ENCODE peak calls at places on chromosomes 12 and 14, in six cellular contexts. J is mesendoderm, N is aorta, A is mesenchymal stem cell, Z is GM23248, I is OCI-LY7. Y is an unnamed sample.

GRCh38 chr14:42407153-42407552 is 800.5 kb downstream of the LRFN5 start:
- DNase-seq in N (no peak), J (no peak), Z (no peak), I (no peak), A (no peak), Y (no peak)

GRCh38 chr12:6458281-6459003 is 6.6 kb downstream of the TAPBPL start:
- DNase-seq in J (no peak), I (no peak), Z (no peak), N (peak; percentile 62), A (no peak), Y (no peak)

GRCh38 chr14:54098536-54098935 is 141.9 kb upstream of the BMP4 start:
- DNase-seq in A (no peak), Z (no peak), J (no peak), I (no peak), N (no peak), Y (no peak)

GRCh38 chr14:99260652-99261551 is 11.1 kb downstream of the BCL11B start:
- DNase-seq in A (no peak), N (no peak), J (no peak), I (peak; percentile 4), Z (no peak), Y (no peak)

GRCh38 chr12:1473418-1473817 is 121.0 kb downstream of the FBXL14 start:
- DNase-seq in J (no peak), Z (peak; percentile 13), A (peak; percentile 61), N (no peak), I (no peak), Y (peak; percentile 38)

GRCh38 chr12:5031242-5031641 is 12.4 kb upstream of the KCNA5 start:
- DNase-seq in A (no peak), I (no peak), N (no peak), Z (no peak), J (no peak), Y (no peak)

GRCh38 chr12:12874014-12874413 is 17.3 kb upstream of the GPRC5A start:
- DNase-seq in J (no peak), I (no peak), N (no peak), Z (no peak), A (no peak), Y (no peak)

GRCh38 chr12:130688027-130688778 is 27.9 kb downstream of the RIMBP2 start:
- DNase-seq in I (no peak), Z (no peak), J (no peak), N (peak; percentile 50), A (no peak), Y (no peak)

GRCh38 chr12:50642035-50642451 is 121.9 kb upstream of the ATF1 start:
- DNase-seq in I (no peak), N (no peak), A (no peak), J (no peak), Z (peak; percentile 48), Y (no peak)

GRCh38 chr12:41019461-41019860 is 168.7 kb upstream of the PDZRN4 start:
- DNase-seq in A (no peak), Z (no peak), J (no peak), I (no peak), N (no peak), Y (no peak)

GRCh38 chr14:20652996-20653975 is 11.8 kb upstream of the OR6S1 start:
- DNase-seq in N (no peak), Z (peak; percentile 52), J (peak; percentile 98), I (no peak), A (peak; percentile 23), Y (peak; percentile 96)

GRCh38 chr14:92553456-92553855 is 39.9 kb downstream of the RIN3 start:
- DNase-seq in N (peak; percentile 88), A (peak; percentile 90), J (peak; percentile 48), I (no peak), Z (peak; percentile 16), Y (peak; percentile 63)

GRCh38 chr12:110105961-110106540 is 18.1 kb upstream of the IFT81 start:
- DNase-seq in N (no peak), I (no peak), J (no peak), Z (no peak), A (no peak), Y (no peak)

GRCh38 chr14:52949711-52950409 is 990 bp downstream of the FERMT2 start:
- DNase-seq in Z (peak; percentile 86), N (no peak), I (no peak), A (peak; percentile 75), J (no peak), Y (no peak)

GRCh38 chr14:24734917-24735500 is 101.0 kb upstream of the GZMB start:
- DNase-seq in J (peak; percentile 82), Z (peak; percentile 80), A (peak; percentile 61), N (no peak), I (peak; percentile 63), Y (peak; percentile 71)

GRCh38 chr12:87274594-87275245 is 754.5 kb downstream of the C12orf50 start:
- DNase-seq in J (peak; percentile 54), N (no peak), A (peak; percentile 40), Z (peak; percentile 42), I (peak; percentile 23), Y (no peak)

GRCh38 chr14:100187247-100187833 is 27.9 kb upstream of the DEGS2 start:
- DNase-seq in N (no peak), A (no peak), I (no peak), Z (no peak), J (no peak), Y (peak; percentile 58)

GRCh38 chr12:38907171-38907923 is 2.0 kb upstream of the CPNE8 start:
- DNase-seq in Z (no peak), N (no peak), J (no peak), A (no peak), I (no peak), Y (no peak)
- H3K4me3 ChIP-seq in Z (peak overlapping the region; percentile 83), N (peak overlapping the region; percentile 34), J (no peak overlapping the region), A (no peak overlapping the region), I (no peak overlapping the region), Y (peak overlapping the region; percentile 93)

GRCh38 chr12:46808317-46808716 is 17.5 kb downstream of the SLC38A4 start:
- DNase-seq in J (no peak), N (no peak), A (no peak), Z (no peak), I (no peak), Y (no peak)

GRCh38 chr12:46814143-46814542 is 11.7 kb downstream of the SLC38A4 start:
- DNase-seq in J (no peak), A (no peak), I (no peak), N (no peak), Z (no peak), Y (no peak)

GRCh38 chr12:46808955-46809697 is 16.7 kb downstream of the SLC38A4 start:
- DNase-seq in I (no peak), A (no peak), Z (no peak), J (peak; percentile 6), N (no peak), Y (no peak)

GRCh38 chr12:46815792-46816191 is 10.0 kb downstream of the SLC38A4 start:
- DNase-seq in Z (no peak), N (no peak), I (no peak), J (no peak), A (no peak), Y (no peak)

DNA sequence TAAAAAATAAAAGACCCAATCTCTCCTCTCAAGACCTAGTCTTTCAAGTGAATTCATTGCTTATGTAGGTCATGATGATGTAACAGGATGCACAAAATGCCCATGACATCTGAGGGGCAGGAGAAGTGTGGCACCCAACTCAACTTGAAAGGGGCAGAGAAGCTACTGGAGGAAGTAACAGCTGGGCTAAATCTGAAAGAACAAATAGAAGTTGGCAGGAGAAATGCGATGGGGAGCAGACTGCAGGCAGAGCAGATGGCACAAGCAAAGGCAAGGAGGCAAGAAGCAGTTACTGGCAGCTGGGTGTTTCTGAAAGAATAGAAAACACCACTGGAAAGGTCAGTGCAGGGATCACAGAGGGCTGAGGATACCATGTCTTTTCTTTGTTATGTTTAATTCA is 14.6 kb downstream of the SLC38A4 start:
- DNase-seq in A (no peak), J (no peak), N (no peak), I (no peak), Z (no peak), Y (no peak)
- H3K4me3 ChIP-seq in A (no peak overlapping the region), J (no peak overlapping the region), N (no peak overlapping the region), I (no peak overlapping the region), Z (no peak overlapping the region), Y (no peak overlapping the region)

DNA sequence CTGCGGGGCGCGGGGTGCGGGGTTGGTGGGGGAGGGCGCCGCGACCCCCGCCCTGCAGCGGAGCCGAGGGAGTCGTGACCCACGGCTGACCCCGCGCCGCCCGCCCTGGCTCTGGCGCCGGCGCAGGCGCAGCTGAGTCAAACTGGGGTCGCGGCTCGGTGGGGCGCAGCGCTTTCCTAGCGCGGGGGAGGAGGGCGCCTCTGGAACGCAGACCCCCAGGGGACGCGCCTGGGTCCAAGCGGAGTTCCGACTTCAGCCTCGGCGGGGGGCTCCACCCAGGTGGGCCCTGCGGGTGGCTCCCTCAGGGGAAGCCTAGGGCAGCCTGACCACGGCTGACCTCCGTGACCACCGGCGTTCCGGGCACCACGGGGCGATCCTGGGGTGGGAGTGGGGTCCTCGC is 467 bp upstream of the ANHX start:
- DNase-seq in Z (no peak), N (no peak), I (no peak), J (no peak), A (no peak), Y (no peak)
- H3K4me3 ChIP-seq in Z (no peak overlapping the region), N (no peak overlapping the region), I (no peak overlapping the region), J (no peak overlapping the region), A (no peak overlapping the region), Y (no peak overlapping the region)

GRCh38 chr14:33790996-33791395 is 159.9 kb downstream of the EGLN3 start:
- DNase-seq in I (no peak), Z (no peak), J (no peak), A (no peak), N (no peak), Y (no peak)

GRCh38 chr14:33793711-33794110 is 157.2 kb downstream of the EGLN3 start:
- DNase-seq in A (no peak), Z (no peak), I (no peak), N (no peak), J (no peak), Y (no peak)

GRCh38 chr14:33791971-33792370 is 158.9 kb downstream of the EGLN3 start:
- DNase-seq in I (no peak), A (no peak), J (no peak), N (no peak), Z (no peak), Y (no peak)

GRCh38 chr14:33794791-33795300 is 156.0 kb downstream of the EGLN3 start:
- DNase-seq in J (no peak), A (peak; percentile 49), Z (peak; percentile 64), N (no peak), I (no peak), Y (no peak)

DNA sequence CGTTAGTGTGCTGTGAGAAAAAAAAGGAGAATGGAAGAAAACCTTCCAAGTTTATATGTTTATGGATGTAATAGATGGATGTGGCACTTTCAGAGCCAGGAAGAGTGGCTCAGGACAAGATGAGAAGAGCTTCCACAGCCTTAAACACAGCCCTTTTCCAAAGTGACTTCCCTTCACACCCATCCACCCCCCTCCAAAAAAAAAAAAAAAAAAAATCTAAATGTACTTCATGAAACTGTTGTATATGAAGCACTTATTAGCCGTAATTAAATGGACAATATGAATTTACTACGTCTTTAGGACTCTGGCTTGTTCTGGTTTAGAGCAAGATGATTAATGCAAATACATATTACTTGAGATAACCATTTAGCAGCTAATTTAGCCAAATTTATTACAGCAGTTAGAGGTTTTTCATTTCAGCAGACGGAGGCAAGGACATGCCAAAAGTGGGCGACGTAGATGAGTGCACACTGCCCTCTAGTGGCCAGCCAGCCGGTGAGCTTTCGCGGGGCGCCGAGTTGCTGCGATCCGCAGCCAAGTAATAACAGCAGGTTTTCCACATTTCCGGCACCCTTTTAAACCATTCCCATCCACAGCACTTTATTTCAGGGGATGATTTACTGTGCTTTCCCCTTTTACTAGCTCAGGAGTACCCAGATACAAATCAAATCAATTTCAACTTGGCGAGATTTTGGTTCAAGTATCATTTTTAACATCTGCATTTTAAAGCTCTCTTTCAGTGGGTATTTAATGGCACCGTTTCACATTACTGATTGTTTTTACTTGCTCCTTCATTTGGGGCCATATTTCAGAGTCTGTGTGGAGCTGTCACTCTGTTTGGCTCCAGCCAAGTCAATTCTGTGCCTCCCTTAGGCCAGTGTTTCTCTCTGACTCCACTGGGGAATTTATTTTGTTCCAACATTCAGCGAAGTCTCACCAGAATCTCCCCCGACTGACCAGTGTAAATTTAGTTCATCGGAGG is 158.2 kb downstream of the EGLN3 start:
- DNase-seq in Z (peak; percentile 88), J (peak; percentile 72), N (peak; percentile 95), I (peak; percentile 58), A (peak; percentile 71), Y (peak; percentile 93)
- H3K4me3 ChIP-seq in Z (peak overlapping the region; percentile 58), J (no peak overlapping the region), N (peak overlapping the region; percentile 18), I (no peak overlapping the region), A (no peak overlapping the region), Y (no peak overlapping the region)